ENCODE peak calls at places on chromosomes 12 and 14, in nine cellular contexts. X, B, Q, D, F, N, T, W and U are unnamed samples.

GRCh38 chr14:54475187-54475881 is 13.4 kb downstream of the GMFB start:
- DNase-seq in T (no peak), Q (no peak), D (no peak), B (no peak), N (no peak), F (no peak), X (no peak), W (no peak), U (no peak)

GRCh38 chr12:102470964-102471363 is 9.4 kb downstream of the IGF1 start:
- DNase-seq in W (no peak), N (no peak), Q (no peak), T (no peak), X (no peak), F (no peak), B (no peak), D (no peak), U (no peak)

GRCh38 chr12:127485528-127485927 is 781.4 kb upstream of the TMEM132C start:
- DNase-seq in Q (peak), B (peak), F (peak), W (peak), T (no peak), D (peak), N (peak), X (no peak), U (no peak)

GRCh38 chr14:65070710-65071033 is 31.6 kb downstream of the MAX start:
- DNase-seq in Q (peak), T (no peak), D (peak), F (no peak), X (no peak), W (peak), N (no peak), B (no peak), U (no peak)

GRCh38 chr12:3527181-3527580 is 36.2 kb downstream of the PRMT8 start:
- DNase-seq in Q (no peak), N (peak), T (no peak), F (peak), D (no peak), W (peak), X (no peak), B (no peak), U (no peak)

GRCh38 chr12:54592316-54592715 is 3.9 kb upstream of the PPP1R1A start:
- DNase-seq in N (peak), W (peak), F (peak), X (no peak), D (no peak), Q (no peak), B (peak), T (no peak), U (no peak)

GRCh38 chr12:131102991-131103609 is 149.4 kb downstream of the ADGRD1 start:
- DNase-seq in N (no peak), T (no peak), B (no peak), Q (peak), D (no peak), X (no peak), W (no peak), F (no peak), U (no peak)

GRCh38 chr14:21317433-21317832 is 37.5 kb downstream of the RPGRIP1 start:
- DNase-seq in F (no peak), B (no peak), N (no peak), T (no peak), W (no peak), D (no peak), X (no peak), Q (no peak), U (no peak)

GRCh38 chr12:16166563-16167470 is 110.7 kb downstream of the SLC15A5 start:
- DNase-seq in T (no peak), N (no peak), B (no peak), F (no peak), Q (no peak), W (no peak), X (no peak), D (peak), U (no peak)

GRCh38 chr12:5573390-5573789 is 141.5 kb downstream of the NTF3 start:
- DNase-seq in X (no peak), Q (no peak), D (no peak), N (no peak), W (no peak), B (no peak), T (no peak), F (no peak), U (no peak)

GRCh38 chr12:43957732-43958131 is 121.9 kb downstream of the TMEM117 start:
- DNase-seq in W (peak), F (peak), N (peak), X (peak), Q (no peak), D (peak), T (no peak), B (no peak), U (peak)

GRCh38 chr12:913919-914718 is 35.4 kb downstream of the RAD52 start:
- DNase-seq in F (peak), W (peak), B (peak), D (no peak), T (no peak), N (peak), X (no peak), Q (no peak), U (no peak)

GRCh38 chr12:81758421-81759214 is 532 bp downstream of the PPFIA2 start:
- DNase-seq in Q (no peak), F (no peak), B (no peak), W (peak), T (no peak), X (no peak), N (peak), D (no peak), U (peak)

GRCh38 chr12:7154901-7155470 is 24.8 kb downstream of the CLSTN3 start:
- DNase-seq in B (no peak), X (no peak), W (no peak), D (no peak), N (no peak), Q (no peak), F (no peak), T (no peak), U (no peak)

GRCh38 chr12:114676142-114676741 is 7.7 kb downstream of the TBX3 start:
- DNase-seq in N (no peak), W (no peak), T (no peak), F (no peak), Q (no peak), D (no peak), B (no peak), X (no peak), U (no peak)